ENCODE peak calls at places on chromosome 21, in four cellular contexts. S is upper lobe of left lung; Z is effector memory CD8-positive, alpha-beta T cell; X is activated CD4-positive, alpha-beta T cell treated with anti-CD3 and anti-CD28 coated beads for 36 hours. N is an unnamed sample.
A peak's percentile ranks its signal among the peaks of the same experiment; 100 is the strongest.

GRCh38 chr21:38716942-38717341 is 88.8 kb upstream of the ETS2 start:
- ATAC-seq in S (no peak), Z (no peak), X (no peak), N (no peak)

GRCh38 chr21:44556879-44557278 is 1.7 kb downstream of the KRTAP10-3 start:
- ATAC-seq in S (no peak), Z (no peak), X (no peak), N (no peak)

GRCh38 chr21:39523930-39524329 is 72.2 kb downstream of the SH3BGR start:
- ATAC-seq in S (peak; percentile 4), Z (no peak), X (no peak), N (no peak)

GRCh38 chr21:25556087-25556486 is 51.2 kb downstream of the MRPL39 start:
- ATAC-seq in S (no peak), Z (no peak), X (peak; percentile 49), N (no peak)

GRCh38 chr21:36035381-36035791 is 24.9 kb downstream of the SETD4 start:
- ATAC-seq in S (peak; percentile 45), Z (no peak), X (no peak), N (no peak)

GRCh38 chr21:41947596-41948403 is 6.0 kb downstream of the C2CD2 start:
- ATAC-seq in S (no peak), Z (no peak), X (no peak), N (peak; percentile 73)

GRCh38 chr21:39750670-39751069 is 5.7 kb downstream of the IGSF5 start:
- ATAC-seq in S (no peak), Z (no peak), X (no peak), N (no peak)

GRCh38 chr21:39467746-39468145 is 16.0 kb downstream of the SH3BGR start:
- ATAC-seq in S (no peak), Z (no peak), X (no peak), N (no peak)

GRCh38 chr21:38667466-38667865 is 138.3 kb upstream of the ETS2 start:
- ATAC-seq in S (no peak), Z (no peak), X (no peak), N (no peak)

GRCh38 chr21:16180613-16181012 is 450.8 kb downstream of the USP25 start:
- ATAC-seq in S (no peak), Z (no peak), X (no peak), N (no peak)

GRCh38 chr21:44932366-44933181 is 7.3 kb upstream of the SLX9 start:
- ATAC-seq in S (no peak), Z (peak; percentile 61), X (peak; percentile 47), N (peak; percentile 42)

GRCh38 chr21:45318556-45319341 is 31.1 kb upstream of the POFUT2 start:
- ATAC-seq in S (peak; percentile 73), Z (no peak), X (no peak), N (peak; percentile 68)

GRCh38 chr21:33419538-33420123 is 16.4 kb downstream of the IFNGR2 start:
- ATAC-seq in S (peak; percentile 76), Z (no peak), X (no peak), N (peak; percentile 95)

GRCh38 chr21:36946949-36947371 is 19.5 kb downstream of the HLCS start:
- ATAC-seq in S (no peak), Z (no peak), X (no peak), N (no peak)

GRCh38 chr21:33668620-33669019 is 26.3 kb downstream of the ITSN1 start:
- ATAC-seq in S (no peak), Z (no peak), X (no peak), N (no peak)

GRCh38 chr21:38503588-38503987 is 5.3 kb upstream of the ERG start:
- ATAC-seq in S (no peak), Z (no peak), X (no peak), N (peak; percentile 14)

GRCh38 chr21:41729701-41730368 is 37.0 kb downstream of the RIPK4 start:
- ATAC-seq in S (no peak), Z (no peak), X (no peak), N (no peak)

GRCh38 chr21:42849759-42850412 is 29.5 kb downstream of the WDR4 start:
- ATAC-seq in S (no peak), Z (no peak), X (peak; percentile 63), N (no peak)

GRCh38 chr21:42360317-42360716 is 6.0 kb downstream of the TFF1 start:
- ATAC-seq in S (no peak), Z (no peak), X (peak; percentile 54), N (no peak)

GRCh38 chr21:42535602-42536171 is 22.0 kb downstream of the SLC37A1 start:
- ATAC-seq in S (no peak), Z (peak; percentile 25), X (no peak), N (no peak)

GRCh38 chr21:14271053-14271452 is 55.1 kb downstream of the RBM11 start:
- ATAC-seq in S (peak; percentile 54), Z (no peak), X (no peak), N (no peak)

N was measured in gastroesophageal sphincter.